ENCODE peak calls at places on chromosomes 5 and 9, in four cellular contexts. G is sigmoid colon, D is ovary, X is GM23338. K is an unnamed sample.

GRCh38 chr5:84242286-84242685 is 142.4 kb downstream of the EDIL3 start:
- DNase-seq in G (no peak), D (no peak), X (no peak), K (no peak)

GRCh38 chr5:113806250-113806649 is 292.8 kb downstream of the YTHDC2 start:
- DNase-seq in G (no peak), D (no peak), X (peak), K (no peak)

GRCh38 chr9:77731008-77731698 is 83.0 kb upstream of the GNA14 start:
- DNase-seq in G (no peak), D (no peak), X (no peak), K (no peak)

GRCh38 chr5:61425918-61426317 is 93.9 kb downstream of the ZSWIM6 start:
- DNase-seq in G (no peak), D (no peak), X (no peak), K (no peak)

GRCh38 chr5:15695171-15695676 is 195.2 kb downstream of the FBXL7 start:
- DNase-seq in G (no peak), D (peak), X (no peak), K (no peak)

GRCh38 chr9:133261103-133261752 is 13.8 kb downstream of the ABO start:
- DNase-seq in G (peak), D (no peak), X (no peak), K (no peak)

GRCh38 chr5:53123702-53124101 is 14.1 kb upstream of the MOCS2 start:
- DNase-seq in G (no peak), D (no peak), X (no peak), K (no peak)

GRCh38 chr9:77819672-77820071 is 171.6 kb upstream of the GNA14 start:
- DNase-seq in G (no peak), D (no peak), X (no peak), K (no peak)

GRCh38 chr5:131357739-131358561 is 94.1 kb downstream of the CDC42SE2 start:
- DNase-seq in G (no peak), D (no peak), X (no peak), K (no peak)

GRCh38 chr9:126165755-126166154 is 160.9 kb upstream of the MVB12B start:
- DNase-seq in G (no peak), D (no peak), X (no peak), K (no peak)

GRCh38 chr5:76762484-76762883 is 46.6 kb downstream of the F2R start:
- DNase-seq in G (no peak), D (no peak), X (no peak), K (no peak)

GRCh38 chr9:105216440-105217178 is 27.8 kb upstream of the SLC44A1 start:
- DNase-seq in G (no peak), D (no peak), X (no peak), K (peak)

GRCh38 chr5:71589903-71590302 is 2.8 kb downstream of the MCCC2 start:
- DNase-seq in G (no peak), D (no peak), X (no peak), K (no peak)

GRCh38 chr9:111728617-111729366 is 65.9 kb downstream of the SHOC1 start:
- DNase-seq in G (no peak), D (no peak), X (no peak), K (no peak)

GRCh38 chr5:149730620-149731331 is 666 bp downstream of the PPARGC1B start:
- DNase-seq in G (peak), D (peak), X (peak), K (peak)

GRCh38 chr5:168960492-168960891 is 340.4 kb downstream of the SLIT3 start:
- DNase-seq in G (no peak), D (no peak), X (no peak), K (no peak)

GRCh38 chr5:8633706-8634105 is 764.8 kb downstream of the MTRR start:
- DNase-seq in G (no peak), D (no peak), X (no peak), K (no peak)

GRCh38 chr5:5139358-5140050 is 626 bp upstream of the ADAMTS16 start:
- DNase-seq in G (no peak), D (no peak), X (no peak), K (no peak)

GRCh38 chr5:132070460-132071337 is 2.9 kb upstream of the CSF2 start:
- DNase-seq in G (no peak), D (no peak), X (no peak), K (no peak)

GRCh38 chr5:66933066-66933465 is 263.5 kb downstream of the CD180 start:
- DNase-seq in G (no peak), D (no peak), X (no peak), K (no peak)

GRCh38 chr5:16673241-16673998 is 56.6 kb upstream of the RETREG1 start:
- DNase-seq in G (no peak), D (no peak), X (no peak), K (peak)

GRCh38 chr9:135887021-135887507 is 20.3 kb downstream of the CAMSAP1 start:
- DNase-seq in G (no peak), D (no peak), X (no peak), K (no peak)
- H3K4me3 ChIP-seq in G (no peak), D (no peak), X (no peak), K (peak)

DNA sequence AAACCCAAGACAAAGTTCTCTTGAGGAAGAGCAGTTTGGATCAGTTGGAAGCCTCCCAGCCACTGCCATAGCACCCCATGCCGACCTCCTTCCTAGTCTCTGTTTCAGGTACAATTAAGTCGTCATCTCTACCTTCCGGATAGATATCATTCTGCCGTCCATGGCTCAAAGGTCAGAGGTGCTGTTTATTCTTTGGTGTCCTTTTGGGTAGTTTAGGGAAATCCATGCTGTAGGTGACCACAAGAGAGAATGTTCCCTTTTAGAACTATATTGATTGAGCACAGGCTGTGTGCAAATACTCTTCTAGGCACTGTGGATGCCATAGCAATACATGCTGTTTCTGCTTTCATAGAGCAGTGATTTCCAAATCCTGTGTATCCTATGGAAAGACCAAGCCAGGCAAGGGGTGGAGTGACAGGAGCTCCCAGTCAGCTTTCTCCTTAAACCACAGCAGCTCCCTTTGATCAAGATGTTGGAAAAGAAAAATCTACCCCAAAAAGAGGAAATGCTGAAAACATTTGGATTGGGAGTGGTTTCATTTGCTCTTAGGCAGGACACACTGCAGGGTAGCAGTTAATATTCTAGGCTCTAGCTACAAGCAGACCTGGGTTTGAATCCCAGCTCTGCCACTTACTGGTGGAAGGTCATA is 127.9 kb downstream of the PALM2AKAP2 start:
- DNase-seq in G (no peak), D (no peak), X (no peak), K (no peak)
- H3K27ac ChIP-seq in G (peak), D (no peak), X (no peak), K (peak)

DNA sequence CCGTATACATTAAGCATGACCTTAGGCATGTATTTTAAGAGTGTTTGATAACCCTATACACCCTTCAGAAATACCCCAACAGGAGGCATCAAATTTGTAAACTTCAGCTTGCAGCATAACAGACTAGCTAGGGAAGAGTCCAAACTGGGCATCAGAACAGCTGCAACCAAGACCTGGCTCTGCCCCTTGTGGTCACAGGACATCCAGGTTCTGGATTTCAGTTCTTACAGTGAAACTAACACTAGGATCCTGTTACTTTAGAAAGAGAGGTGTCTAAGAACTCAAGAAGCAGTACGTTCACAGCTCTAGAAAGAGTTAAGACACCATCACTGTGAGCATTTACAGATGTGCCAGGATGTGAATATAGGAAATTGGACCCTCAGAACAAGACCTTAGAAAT is 229.8 kb downstream of the BNC2 start:
- DNase-seq in G (no peak), D (no peak), X (peak), K (no peak)
- TF ChIP-seq CTCF in G (no peak), D (no peak), X (peak), K (no peak)

GRCh38 chr9:129884220-129885017 is 49.2 kb downstream of the USP20 start:
- DNase-seq in G (peak), D (peak), X (peak), K (peak)
- H3K4me3 ChIP-seq in G (peak), D (peak), X (peak), K (peak)

K was measured in dorsolateral prefrontal cortex.